ENCODE peak calls at places on chromosomes 11 and 22, in six cellular contexts. G is stomach, Z is upper lobe of left lung, M is transverse colon, X is esophagus muscularis mucosa, L is HL-60. K is an unnamed sample. For H3K27me3, the result is how much of the 10 kb centered on the place peaks cover.

GRCh38 chr11:66279092-66279797 is 1.3 kb downstream of the CNIH2 start:
- DNase-seq in L (no peak), G (no peak), Z (peak), M (no peak), X (no peak), K (no peak)

GRCh38 chr11:125929445-125930075 is 16.3 kb upstream of the VSIG10L2 start:
- DNase-seq in Z (no peak), X (no peak), G (no peak), L (peak), M (no peak), K (no peak)

GRCh38 chr11:110093407-110094297 is 460 bp downstream of the ZC3H12C start:
- DNase-seq in X (no peak), Z (peak), G (peak), L (no peak), M (peak), K (peak)

GRCh38 chr11:65468874-65469333 is 29.9 kb upstream of the MALAT1 start:
- DNase-seq in M (peak), Z (no peak), X (no peak), G (peak), L (no peak), K (peak)

GRCh38 chr22:26416670-26417270 is 12.3 kb upstream of the ASPHD2 start:
- DNase-seq in X (no peak), Z (no peak), G (no peak), L (no peak), M (no peak), K (no peak)

GRCh38 chr22:31250740-31251330 is 38.7 kb downstream of the LIMK2 start:
- DNase-seq in L (no peak), G (no peak), X (no peak), Z (no peak), M (no peak), K (no peak)

GRCh38 chr11:80593981-80594380 is 1153.2 kb upstream of the TENM4 start:
- DNase-seq in X (no peak), G (no peak), L (no peak), M (peak), Z (no peak), K (no peak)

GRCh38 chr11:60765355-60765754 is 8.7 kb downstream of the MS4A15 start:
- DNase-seq in Z (no peak), G (no peak), L (no peak), M (no peak), X (no peak), K (no peak)

GRCh38 chr11:8870461-8871282 is 40.3 kb upstream of the AKIP1 start:
- DNase-seq in Z (peak), L (peak), X (no peak), M (peak), G (peak), K (peak)

GRCh38 chr22:45934659-45935341 is 42.2 kb downstream of the WNT7B start:
- DNase-seq in G (peak), X (no peak), M (no peak), L (no peak), Z (peak), K (no peak)

GRCh38 chr11:3894128-3894731 is 38.8 kb downstream of the STIM1 start:
- DNase-seq in L (peak), M (peak), Z (no peak), G (no peak), X (no peak), K (no peak)

GRCh38 chr22:40605676-40606250 is 30.8 kb downstream of the MRTFA start:
- DNase-seq in X (no peak), Z (no peak), M (no peak), G (no peak), L (no peak), K (no peak)

GRCh38 chr11:30285416-30286121 is 37.3 kb upstream of the ARL14EP start:
- DNase-seq in X (no peak), M (no peak), Z (no peak), G (no peak), L (no peak), K (no peak)

GRCh38 chr11:69595805-69596665 is 44.9 kb upstream of the CCND1 start:
- DNase-seq in Z (no peak), L (no peak), G (no peak), X (no peak), M (no peak), K (no peak)

GRCh38 chr11:95711162-95711944 is 78.2 kb downstream of the FAM76B start:
- DNase-seq in L (no peak), M (no peak), Z (no peak), G (no peak), X (no peak), K (peak)

GRCh38 chr11:17528181-17528691 is 16.0 kb downstream of the USH1C start:
- DNase-seq in L (peak), M (peak), X (no peak), G (peak), Z (peak), K (no peak)

GRCh38 chr11:6606471-6607189 is 3.1 kb downstream of the ILK start:
- DNase-seq in Z (peak), X (peak), G (peak), M (peak), L (no peak), K (peak)

GRCh38 chr22:46149998-46150549 is at the start of gene PPARA:
- DNase-seq in Z (peak), X (no peak), L (peak), G (peak), M (peak), K (peak)

GRCh38 chr22:43881091-43882061 is 10.4 kb downstream of the PNPLA5 start:
- DNase-seq in M (no peak), L (no peak), X (no peak), Z (no peak), G (no peak), K (peak)

GRCh38 chr11:63888170-63889086 is 28.5 kb downstream of the RCOR2 start:
- DNase-seq in X (no peak), M (peak), G (peak), L (peak), Z (no peak), K (peak)

DNA sequence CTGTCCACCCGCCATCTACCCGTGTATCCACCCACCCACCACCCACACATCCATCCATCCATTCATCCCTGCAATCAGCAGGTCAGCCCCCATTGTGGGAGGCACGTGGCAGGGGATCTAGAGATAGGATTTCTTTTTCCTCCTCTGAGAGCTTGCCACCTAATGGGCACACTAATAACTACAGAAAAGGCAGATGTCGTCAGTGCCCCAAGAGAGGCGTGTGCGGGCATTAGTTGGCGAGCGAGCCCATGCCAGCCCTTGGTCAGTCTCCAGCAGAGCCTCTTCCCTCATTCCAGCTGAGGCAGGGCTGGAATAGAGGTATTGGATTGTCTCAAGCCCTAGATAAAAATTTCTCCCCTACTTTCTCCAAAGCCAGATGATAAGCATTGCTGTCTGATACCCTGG is 9.7 kb downstream of the USP2 start:
- DNase-seq in X (no peak), M (no peak), Z (no peak), L (no peak), G (no peak), K (no peak)
- TF ChIP-seq POLR2AphosphoS5 in X (no peak), M (no peak), Z (no peak), L (no peak), G (no peak), K (no peak)

DNA sequence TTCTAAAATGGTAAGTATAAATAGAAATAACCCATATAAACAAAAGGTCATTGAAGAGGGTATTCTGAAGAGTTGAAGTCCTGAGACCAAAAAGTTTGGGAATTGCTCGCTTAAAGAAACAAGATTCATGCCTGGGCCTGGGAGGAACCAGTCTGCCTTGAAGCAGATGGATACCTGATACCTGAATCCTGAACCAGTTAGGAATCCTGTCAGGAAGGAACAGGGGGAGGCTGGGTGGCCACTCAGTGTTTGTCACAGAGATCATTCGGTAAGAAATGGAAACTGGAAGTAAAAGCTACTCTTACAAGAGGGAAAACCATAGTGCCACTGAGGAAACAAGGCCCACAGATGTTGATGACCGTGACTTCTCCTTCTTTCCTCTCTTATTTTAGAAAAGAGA is 126.4 kb upstream of the SNX19 start:
- DNase-seq in M (no peak), G (no peak), L (no peak), Z (no peak), X (no peak), K (no peak)
- TF ChIP-seq CTCF in M (no peak), G (no peak), L (no peak), Z (no peak), X (no peak), K (no peak)

GRCh38 chr11:134411887-134412507 is at the start of gene B3GAT1:
- DNase-seq in X (no peak), Z (peak), G (no peak), L (no peak), M (no peak), K (no peak)

GRCh38 chr11:134412508-134413333 is 679 bp upstream of the B3GAT1 start:
- DNase-seq in Z (peak), G (peak), M (peak), X (no peak), L (no peak), K (no peak)

GRCh38 chr11:134414772-134415765 is 3.0 kb upstream of the B3GAT1 start:
- DNase-seq in X (no peak), Z (no peak), G (no peak), M (no peak), L (no peak), K (no peak)

GRCh38 chr11:134413334-134414035 is 1.4 kb upstream of the B3GAT1 start:
- DNase-seq in L (no peak), Z (no peak), M (no peak), X (no peak), G (no peak), K (no peak)

GRCh38 chr11:134414036-134414731 is 2.1 kb upstream of the B3GAT1 start:
- DNase-seq in G (no peak), Z (no peak), L (no peak), X (no peak), M (no peak), K (no peak)
- H3K27me3 ChIP-seq in G (under half), Z (under half), L (under half), X (under half), M (half or more), K (under half)

DNA sequence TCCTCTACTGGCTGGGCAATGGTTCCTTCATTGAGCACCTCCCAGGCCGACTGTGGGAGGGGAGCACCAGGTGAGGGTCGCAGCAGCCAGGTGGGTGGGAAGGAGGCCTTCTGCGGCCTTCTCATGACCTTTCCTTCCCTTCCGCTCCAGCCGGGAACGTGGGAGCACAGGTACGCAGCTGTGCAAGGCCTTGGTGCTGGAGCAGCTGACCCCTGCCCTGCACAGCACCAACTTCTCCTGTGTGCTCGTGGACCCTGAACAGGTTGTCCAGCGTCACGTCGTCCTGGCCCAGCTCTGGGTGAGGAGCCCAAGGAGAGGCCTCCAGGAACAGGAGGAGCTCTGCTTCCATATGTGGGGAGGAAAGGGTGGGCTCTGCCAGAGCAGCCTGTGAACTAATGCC is 2.5 kb downstream of the IL18BP start:
- DNase-seq in M (no peak), X (no peak), G (no peak), Z (peak), L (no peak), K (peak)
- TF ChIP-seq POLR2AphosphoS5 in M (no peak), X (no peak), G (no peak), Z (no peak), L (no peak), K (no peak)